ENCODE peak calls at places on chromosomes 11 and 22, in nine cellular contexts. S is A549, N is body of pancreas, I is heart left ventricle, F is H54, P is lower leg skin, W is erythroblast, K is suprapubic skin, R is NB4. L is an unnamed sample.

GRCh38 chr11:46006418-46007070 is 84.1 kb downstream of the LARGE2 start:
- DNase-seq in P (peak; percentile 27), K (no peak), R (peak; percentile 76), S (peak; percentile 73), N (peak; percentile 70), I (peak; percentile 26), W (peak; percentile 90), F (peak; percentile 38), L (no peak)

GRCh38 chr11:105130189-105130813 is 9.3 kb downstream of the CARD18 start:
- DNase-seq in K (no peak), S (no peak), I (no peak), R (no peak), F (no peak), P (no peak), W (no peak), N (no peak), L (no peak)

GRCh38 chr11:46291441-46292143 is 14.1 kb downstream of the CREB3L1 start:
- DNase-seq in F (no peak), I (no peak), W (no peak), S (no peak), N (no peak), R (no peak), K (no peak), P (no peak), L (no peak)

GRCh38 chr22:37377927-37378326 is 49.4 kb downstream of the ELFN2 start:
- DNase-seq in K (no peak), N (no peak), F (no peak), P (no peak), W (no peak), I (no peak), S (no peak), R (no peak), L (no peak)

GRCh38 chr11:71532016-71532610 is 5.0 kb downstream of the KRTAP5-7 start:
- DNase-seq in P (no peak), I (no peak), R (no peak), K (no peak), N (no peak), S (no peak), W (no peak), F (no peak), L (no peak)

GRCh38 chr11:78080818-78081495 is 1.3 kb upstream of the NDUFC2 start:
- DNase-seq in W (peak; percentile 13), P (no peak), N (no peak), K (no peak), S (no peak), F (no peak), R (peak; percentile 54), I (peak; percentile 25), L (no peak)

GRCh38 chr22:48391820-48392219 is 1435.9 kb downstream of the BRD1 start:
- DNase-seq in I (no peak), P (no peak), N (no peak), S (no peak), F (no peak), R (no peak), K (peak; percentile 1), W (no peak), L (no peak)

GRCh38 chr11:60261014-60261413 is 18.1 kb upstream of the MS4A4E start:
- DNase-seq in P (no peak), R (no peak), S (no peak), K (no peak), N (no peak), W (no peak), F (no peak), I (no peak), L (no peak)

GRCh38 chr11:60065801-60066200 is 9.3 kb downstream of the MS4A3 start:
- DNase-seq in W (no peak), P (no peak), F (no peak), K (no peak), S (no peak), I (no peak), N (no peak), R (no peak), L (no peak)

GRCh38 chr22:43550024-43550620 is 138.3 kb downstream of the MPPED1 start:
- DNase-seq in W (no peak), R (no peak), P (no peak), N (no peak), I (no peak), F (no peak), S (no peak), K (peak; percentile 38), L (peak; percentile 32)

GRCh38 chr11:84173078-84173477 is 886.9 kb upstream of the CCDC90B start:
- DNase-seq in F (no peak), K (no peak), S (no peak), N (no peak), W (no peak), R (no peak), P (no peak), I (no peak), L (no peak)

GRCh38 chr11:102534261-102534872 is 3.8 kb upstream of the MMP7 start:
- DNase-seq in P (no peak), K (no peak), R (no peak), F (no peak), S (no peak), N (no peak), I (no peak), W (no peak), L (no peak)

GRCh38 chr22:49164773-49165320 is 662.8 kb downstream of the BRD1 start:
- DNase-seq in R (no peak), P (no peak), K (no peak), W (no peak), I (no peak), F (no peak), S (no peak), N (no peak), L (peak; percentile 39)

DNA sequence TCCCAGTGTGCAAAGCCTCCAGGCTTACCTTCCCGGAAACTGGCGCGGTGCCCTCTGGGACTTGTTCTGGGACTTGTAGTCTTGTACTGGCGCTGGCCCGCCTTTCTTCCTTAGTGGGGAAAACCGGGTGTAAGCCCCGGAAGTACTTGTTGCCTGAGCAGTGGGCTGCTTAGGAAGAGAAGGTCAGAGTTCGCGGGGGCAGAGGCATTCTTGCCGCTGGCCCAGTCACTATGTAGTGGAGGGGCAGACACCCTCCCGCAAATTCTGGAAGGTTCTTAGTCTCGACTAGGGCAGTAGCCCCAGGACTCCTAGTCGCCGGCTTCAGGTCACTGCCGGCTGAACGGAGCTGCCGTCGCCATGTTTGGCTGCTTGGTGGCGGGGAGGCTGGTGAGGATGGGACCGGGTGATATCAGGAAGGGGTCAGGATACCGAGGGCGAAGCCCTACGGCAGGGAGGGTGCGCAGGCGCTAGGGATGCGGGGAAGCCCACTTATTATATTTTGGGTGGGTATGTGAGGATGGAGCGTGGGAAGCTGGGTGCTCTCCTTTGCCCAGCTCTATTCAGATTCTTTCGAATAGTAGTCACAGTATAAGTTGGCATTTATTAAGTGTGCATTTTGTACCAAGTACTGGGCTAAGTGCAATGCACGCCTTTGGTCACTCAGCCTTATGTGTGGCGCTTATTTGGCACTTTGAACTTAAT is at the start of gene HIKESHI:
- DNase-seq in K (peak; percentile 100), S (peak; percentile 93), F (peak; percentile 80), P (peak; percentile 99), I (peak; percentile 100), R (peak; percentile 99), W (peak; percentile 92), N (peak; percentile 99), L (peak; percentile 100)
- TF ChIP-seq POLR2A in K (no peak), S (peak; percentile 64), F (peak; percentile 58), P (no peak), I (peak; percentile 69), R (peak; percentile 84), W (peak; percentile 92), N (peak; percentile 65), L (peak; percentile 36)

GRCh38 chr11:47652070-47652469 is 9.7 kb upstream of the MTCH2 start:
- DNase-seq in R (no peak), I (no peak), N (no peak), S (no peak), P (no peak), K (no peak), F (no peak), W (no peak), L (no peak)
- TF ChIP-seq POLR2A in R (no peak), I (no peak), N (no peak), S (no peak), P (no peak), K (no peak), F (no peak), W (no peak), L (no peak)

GRCh38 chr11:65111537-65112225 is at the start of gene TM7SF2:
- DNase-seq in P (peak; percentile 92), F (no peak), I (peak; percentile 96), S (peak; percentile 97), R (peak; percentile 97), N (peak; percentile 99), W (peak; percentile 97), K (peak; percentile 98), L (peak; percentile 99)
- TF ChIP-seq POLR2A in P (no peak), F (no peak), I (peak; percentile 96), S (peak; percentile 93), R (peak; percentile 91), N (peak; percentile 99), W (peak; percentile 86), K (no peak), L (peak; percentile 96)

GRCh38 chr22:35621446-35621845 is 4.3 kb upstream of the MB start:
- DNase-seq in I (no peak), R (no peak), S (no peak), P (no peak), K (no peak), N (no peak), F (no peak), W (no peak), L (no peak)

GRCh38 chr22:35619336-35620094 is 2.4 kb upstream of the MB start:
- DNase-seq in P (no peak), F (no peak), I (no peak), S (no peak), W (no peak), R (no peak), K (no peak), N (no peak), L (no peak)

GRCh38 chr22:35620624-35621245 is 3.6 kb upstream of the MB start:
- DNase-seq in W (no peak), S (no peak), R (no peak), N (no peak), P (no peak), F (no peak), I (peak; percentile 61), K (no peak), L (no peak)

GRCh38 chr22:35624547-35624946 is 7.4 kb upstream of the MB start:
- DNase-seq in W (no peak), P (no peak), F (no peak), K (no peak), R (no peak), I (no peak), S (no peak), N (no peak), L (no peak)

DNA sequence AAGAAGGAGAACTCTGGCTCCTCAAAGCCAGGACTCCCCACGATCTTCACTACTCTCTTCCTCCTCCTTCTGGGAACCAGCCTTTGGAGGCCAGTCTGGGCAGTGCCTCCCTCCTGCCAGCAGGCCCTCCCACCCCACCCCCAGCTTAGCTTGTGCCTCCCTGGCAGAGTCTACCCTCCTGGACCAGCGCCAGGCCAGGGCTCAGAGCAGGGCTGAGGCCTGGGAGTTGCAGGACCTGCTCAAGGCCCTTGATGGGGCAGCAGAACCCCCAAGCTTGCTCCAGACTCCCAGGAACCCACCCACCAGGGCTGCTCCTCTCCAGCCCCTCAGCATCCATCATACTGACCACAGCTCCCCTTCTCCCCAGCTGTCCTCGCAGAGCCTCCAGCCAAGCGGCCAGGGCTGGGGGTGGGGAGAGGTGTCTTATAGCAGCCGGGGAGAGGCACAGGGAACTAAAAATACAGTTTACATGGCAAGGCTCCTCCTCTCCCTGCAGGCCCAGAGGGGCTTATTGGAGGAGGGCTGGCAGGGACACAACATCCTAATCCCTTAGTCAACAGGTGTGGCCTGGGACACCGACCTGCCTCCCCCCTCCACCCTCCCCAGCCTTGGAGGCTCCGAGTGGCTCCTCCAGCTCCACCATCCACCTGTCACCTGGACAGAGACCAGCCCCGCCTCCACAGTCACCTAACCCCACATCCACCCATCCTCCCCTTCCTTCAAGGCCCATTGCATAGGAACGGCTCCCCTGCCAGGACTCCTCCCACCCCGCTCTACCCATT is 5.2 kb upstream of the MB start:
- DNase-seq in R (no peak), N (peak; percentile 45), K (peak; percentile 82), I (peak; percentile 67), S (no peak), W (no peak), P (peak; percentile 44), F (no peak), L (peak; percentile 64)
- TF ChIP-seq POLR2A in R (no peak), N (no peak), K (no peak), I (no peak), S (no peak), W (no peak), P (no peak), F (no peak), L (no peak)

L was measured in right lobe of liver.